ENCODE peak calls at places on chromosomes 6 and 20, in five cellular contexts. Y, F, H, W and V are unnamed samples.

GRCh38 chr20:41167118-41167470 is 29.8 kb downstream of the PLCG1 start:
- DNase-seq in Y (no peak), F (no peak), H (peak; percentile 25), W (no peak), V (no peak)

GRCh38 chr6:424741-425417 is 33.3 kb downstream of the IRF4 start:
- DNase-seq in Y (no peak), F (no peak), H (no peak), W (no peak), V (no peak)

GRCh38 chr20:17841751-17842191 is 126.8 kb downstream of the SNX5 start:
- DNase-seq in Y (no peak), F (no peak), H (no peak), W (peak; percentile 73), V (no peak)

GRCh38 chr20:20237093-20237959 is 130.6 kb upstream of the INSM1 start:
- DNase-seq in Y (peak; percentile 40), F (peak; percentile 26), H (no peak), W (peak; percentile 46), V (peak; percentile 53)

GRCh38 chr20:34220581-34220980 is 20.6 kb upstream of the ASIP start:
- DNase-seq in Y (no peak), F (no peak), H (no peak), W (peak; percentile 55), V (no peak)

GRCh38 chr6:44034391-44034861 is 92.8 kb downstream of the MRPL14 start:
- DNase-seq in Y (no peak), F (no peak), H (peak; percentile 66), W (no peak), V (no peak)

GRCh38 chr20:49665796-49666195 is 47.9 kb downstream of the B4GALT5 start:
- DNase-seq in Y (no peak), F (no peak), H (no peak), W (no peak), V (no peak)

GRCh38 chr6:4781426-4781825 is 5.2 kb downstream of the CDYL start:
- DNase-seq in Y (no peak), F (no peak), H (no peak), W (no peak), V (no peak)

GRCh38 chr6:11212625-11213024 is 19.8 kb downstream of the NEDD9 start:
- DNase-seq in Y (peak; percentile 70), F (no peak), H (no peak), W (peak; percentile 87), V (no peak)

GRCh38 chr6:130293800-130294199 is 71.0 kb upstream of the SAMD3 start:
- DNase-seq in Y (peak; percentile 67), F (no peak), H (no peak), W (peak; percentile 65), V (peak; percentile 45)

GRCh38 chr6:106547961-106548453 is 81.3 kb downstream of the RTN4IP1 start:
- DNase-seq in Y (no peak), F (no peak), H (no peak), W (peak; percentile 80), V (no peak)
- TF ChIP-seq CTCF in Y (no peak), F (no peak), H (no peak), W (no peak), V (no peak)

GRCh38 chr6:132961610-132962009 is 147.2 kb downstream of the RPS12 start:
- DNase-seq in Y (no peak), F (no peak), H (no peak), W (no peak), V (no peak)
- TF ChIP-seq CTCF in Y (no peak), F (no peak), H (no peak), W (peak; percentile 12), V (peak; percentile 36)

GRCh38 chr6:105401247-105402089 is 1.4 kb downstream of the PREP start:
- DNase-seq in Y (no peak), F (no peak), H (no peak), W (peak; percentile 5), V (no peak)

GRCh38 chr6:105400501-105400900 is 2.4 kb downstream of the PREP start:
- DNase-seq in Y (no peak), F (no peak), H (no peak), W (peak; percentile 38), V (no peak)

GRCh38 chr6:105402090-105402980 is 547 bp downstream of the PREP start:
- DNase-seq in Y (peak; percentile 41), F (no peak), H (peak; percentile 62), W (peak; percentile 54), V (peak; percentile 13)

GRCh38 chr6:105398859-105399258 is 4.0 kb downstream of the PREP start:
- DNase-seq in Y (no peak), F (no peak), H (no peak), W (no peak), V (no peak)

DNA sequence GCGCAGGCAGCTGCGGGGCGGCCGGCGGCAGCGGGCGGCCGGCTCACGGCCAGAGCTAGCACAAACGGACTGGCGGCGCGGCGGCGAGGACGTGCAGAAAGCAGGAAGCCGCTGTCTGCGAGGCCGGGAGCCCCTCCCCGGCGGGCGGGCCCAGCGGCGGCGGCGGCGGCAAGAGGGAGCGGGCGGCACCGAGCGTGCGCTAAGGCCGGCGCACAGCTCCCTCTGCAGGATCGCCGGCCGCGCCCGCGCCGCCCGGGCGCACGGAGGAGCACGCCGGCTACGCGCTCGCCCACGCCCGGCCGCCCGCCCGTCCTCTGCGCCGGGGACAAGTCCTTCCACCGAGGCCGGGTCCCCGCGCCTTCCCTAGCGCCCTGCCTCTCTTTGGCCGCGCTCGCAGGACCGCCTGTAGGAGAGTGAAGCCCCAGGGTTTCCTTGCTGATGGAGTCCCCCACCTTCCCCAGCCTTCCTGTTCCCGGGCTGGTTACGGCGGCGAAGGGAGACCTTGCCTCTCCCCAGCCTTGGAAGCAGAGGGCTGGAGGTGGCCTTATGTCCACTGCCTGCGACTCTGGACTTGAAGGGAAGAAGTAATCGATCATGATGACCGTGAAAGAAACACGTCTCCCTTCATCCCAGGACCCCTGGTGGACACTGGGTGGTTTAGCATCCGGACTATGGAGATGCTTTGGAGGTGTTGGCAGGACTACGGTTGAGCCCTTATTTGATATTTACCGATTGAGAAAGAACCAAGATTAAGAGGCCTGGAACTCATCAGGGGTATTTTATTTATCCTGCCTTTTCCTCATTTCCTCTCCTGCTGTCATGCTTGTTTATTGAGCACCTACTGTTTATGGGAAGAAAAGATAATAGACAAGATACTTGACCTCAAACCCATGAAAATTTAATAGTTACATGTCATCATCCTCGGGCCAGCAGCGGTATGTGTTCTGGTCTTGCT is at the start of gene PREP:
- DNase-seq in Y (peak; percentile 85), F (peak; percentile 72), H (peak; percentile 95), W (peak; percentile 94), V (peak; percentile 83)
- TF ChIP-seq CTCF in Y (peak; percentile 60), F (peak; percentile 87), H (peak; percentile 77), W (peak; percentile 89), V (peak; percentile 89)

GRCh38 chr6:119974430-119975159 is 625.0 kb upstream of the MAN1A1 start:
- DNase-seq in Y (no peak), F (no peak), H (no peak), W (no peak), V (no peak)

GRCh38 chr6:119979862-119980261 is 630.3 kb upstream of the MAN1A1 start:
- DNase-seq in Y (peak; percentile 1), F (no peak), H (no peak), W (peak; percentile 22), V (no peak)

GRCh38 chr6:119980802-119981201 is 631.2 kb upstream of the MAN1A1 start:
- DNase-seq in Y (no peak), F (no peak), H (no peak), W (no peak), V (no peak)

DNA sequence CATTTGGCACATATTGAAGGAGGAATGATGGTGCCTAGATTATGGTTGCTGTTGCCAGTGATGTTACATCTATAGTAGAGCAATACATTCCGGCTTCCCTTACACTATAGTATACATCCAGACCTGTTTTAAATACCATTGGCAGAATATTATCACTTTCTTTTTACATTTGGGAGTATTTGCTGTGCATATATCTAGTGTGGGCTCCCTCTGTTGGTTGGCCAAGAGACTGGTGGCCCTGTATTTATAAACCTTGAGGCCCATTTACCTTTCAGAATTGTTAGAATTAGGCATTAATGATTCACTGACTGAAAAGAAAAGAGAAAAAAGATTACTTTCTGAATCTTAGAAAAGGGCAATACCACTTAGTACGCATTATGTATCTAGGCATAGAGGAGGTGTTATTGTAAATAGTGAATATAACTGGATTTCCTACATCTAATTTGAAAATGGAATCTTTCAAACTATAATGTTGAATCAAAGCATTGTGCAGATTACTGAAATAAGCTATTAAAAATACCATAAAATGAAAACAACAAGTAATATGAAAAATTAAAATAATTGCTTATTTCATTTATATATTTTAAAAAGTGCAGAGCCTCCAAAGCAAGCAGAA is 628.8 kb upstream of the MAN1A1 start:
- DNase-seq in Y (peak; percentile 1), F (no peak), H (no peak), W (peak; percentile 35), V (peak; percentile 14)
- TF ChIP-seq CTCF in Y (peak; percentile 13), F (peak; percentile 67), H (peak; percentile 46), W (peak; percentile 63), V (peak; percentile 50)

GRCh38 chr20:24790746-24791283 is 158.3 kb upstream of the CST7 start:
- DNase-seq in Y (no peak), F (no peak), H (no peak), W (no peak), V (no peak)
- TF ChIP-seq CTCF in Y (no peak), F (no peak), H (no peak), W (no peak), V (no peak)

GRCh38 chr20:58868795-58869194 is 16.3 kb downstream of the GNAS start:
- DNase-seq in Y (no peak), F (no peak), H (no peak), W (no peak), V (no peak)
- TF ChIP-seq CTCF in Y (no peak), F (peak; percentile 48), H (peak; percentile 20), W (peak; percentile 21), V (no peak)